ENCODE peak calls at places on chromosome 17, in seven cellular contexts. T, S, X, U, N, L and Q are unnamed samples.

GRCh38 chr17:30234954-30235353 is 543 bp downstream of the SLC6A4 start:
- DNase-seq in T (no peak), S (no peak), X (no peak), U (peak; percentile 32), N (peak; percentile 19), L (no peak), Q (no peak)

GRCh38 chr17:60093694-60094093 is 15.0 kb upstream of the HEATR6 start:
- DNase-seq in T (no peak), S (no peak), X (no peak), U (no peak), N (no peak), L (no peak), Q (no peak)

GRCh38 chr17:422196-422930 is 69.8 kb upstream of the RPH3AL start:
- DNase-seq in T (no peak), S (peak; percentile 31), X (no peak), U (no peak), N (no peak), L (no peak), Q (no peak)

GRCh38 chr17:81419333-81419885 is 24.2 kb downstream of the BAHCC1 start:
- DNase-seq in T (peak; percentile 94), S (peak; percentile 95), X (peak; percentile 54), U (no peak), N (no peak), L (peak; percentile 95), Q (peak; percentile 79)

GRCh38 chr17:6092923-6093468 is 22.8 kb downstream of the WSCD1 start:
- DNase-seq in T (no peak), S (no peak), X (no peak), U (no peak), N (no peak), L (no peak), Q (peak; percentile 24)

GRCh38 chr17:68320311-68320865 is 29.1 kb downstream of the ARSG start:
- DNase-seq in T (no peak), S (no peak), X (no peak), U (peak; percentile 51), N (no peak), L (no peak), Q (no peak)

GRCh38 chr17:78524870-78525510 is 52.2 kb downstream of the DNAH17 start:
- DNase-seq in T (no peak), S (no peak), X (no peak), U (no peak), N (no peak), L (no peak), Q (no peak)

GRCh38 chr17:17849147-17849820 is 12.5 kb upstream of the SREBF1 start:
- DNase-seq in T (peak; percentile 54), S (peak; percentile 77), X (no peak), U (no peak), N (peak; percentile 55), L (peak; percentile 65), Q (peak; percentile 67)

GRCh38 chr17:10871914-10872313 is 34.0 kb upstream of the PIRT start:
- DNase-seq in T (no peak), S (no peak), X (no peak), U (no peak), N (no peak), L (no peak), Q (no peak)

GRCh38 chr17:6683730-6684459 is 29.3 kb downstream of the SLC13A5 start:
- DNase-seq in T (no peak), S (no peak), X (no peak), U (no peak), N (no peak), L (no peak), Q (no peak)

GRCh38 chr17:32976131-32976530 is 15.5 kb upstream of the SPACA3 start:
- DNase-seq in T (no peak), S (no peak), X (no peak), U (no peak), N (no peak), L (no peak), Q (no peak)

GRCh38 chr17:66348605-66349165 is 46.3 kb downstream of the PRKCA start:
- DNase-seq in T (peak; percentile 56), S (no peak), X (no peak), U (no peak), N (no peak), L (peak; percentile 35), Q (no peak)

GRCh38 chr17:69947027-69947759 is 127.8 kb upstream of the KCNJ16 start:
- DNase-seq in T (no peak), S (no peak), X (no peak), U (no peak), N (no peak), L (no peak), Q (no peak)

GRCh38 chr17:77480509-77481215 is 339.9 kb downstream of the SEC14L1 start:
- DNase-seq in T (no peak), S (peak; percentile 53), X (no peak), U (no peak), N (no peak), L (no peak), Q (no peak)

GRCh38 chr17:49694847-49695697 is 12.7 kb downstream of the SLC35B1 start:
- DNase-seq in T (peak; percentile 63), S (no peak), X (no peak), U (peak; percentile 62), N (no peak), L (peak; percentile 54), Q (no peak)

GRCh38 chr17:69473801-69474170 is 59.3 kb downstream of the MAP2K6 start:
- DNase-seq in T (no peak), S (no peak), X (no peak), U (no peak), N (no peak), L (no peak), Q (no peak)

GRCh38 chr17:80220709-80221215 is 535 bp downstream of the SLC26A11 start:
- DNase-seq in T (peak; percentile 36), S (no peak), X (no peak), U (no peak), N (no peak), L (no peak), Q (no peak)

GRCh38 chr17:80409626-80410025 is 5.3 kb upstream of the ENDOV start:
- DNase-seq in T (no peak), S (no peak), X (no peak), U (no peak), N (no peak), L (no peak), Q (no peak)

GRCh38 chr17:71628306-71628705 is 492.5 kb upstream of the SOX9 start:
- DNase-seq in T (no peak), S (no peak), X (no peak), U (no peak), N (no peak), L (no peak), Q (no peak)

GRCh38 chr17:83101805-83102480 is 22.5 kb downstream of the METRNL start:
- DNase-seq in T (no peak), S (no peak), X (no peak), U (no peak), N (no peak), L (no peak), Q (no peak)

GRCh38 chr17:57388326-57388725 is 132.0 kb downstream of the MSI2 start:
- DNase-seq in T (no peak), S (no peak), X (no peak), U (no peak), N (no peak), L (no peak), Q (no peak)

DNA sequence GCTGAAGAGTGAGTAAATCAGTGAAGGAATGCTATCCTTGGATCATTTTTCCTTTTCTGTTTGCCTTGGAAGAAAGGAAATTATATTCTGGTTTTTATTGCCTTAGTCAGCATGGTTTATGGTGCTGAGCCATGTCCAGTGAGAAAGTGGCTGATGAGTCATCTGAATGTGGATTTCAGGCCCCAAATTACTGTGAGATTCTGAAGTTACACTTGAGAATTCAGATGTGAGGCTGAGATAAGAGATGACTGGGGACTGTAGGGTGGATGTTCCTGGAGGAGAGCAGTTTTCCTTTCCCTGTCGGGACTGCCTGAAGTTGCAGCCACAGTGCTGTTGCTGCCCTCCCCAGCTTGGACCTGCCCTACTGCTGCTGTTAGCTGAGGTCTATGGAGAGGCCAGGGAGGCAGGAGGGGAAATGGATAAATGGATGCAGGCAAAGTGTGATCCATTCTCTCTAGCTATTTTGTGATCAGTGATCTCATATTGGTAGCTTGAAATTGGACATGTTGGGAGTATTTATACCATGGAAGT is 4.2 kb upstream of the MAP3K14 start:
- DNase-seq in T (no peak), S (no peak), X (no peak), U (no peak), N (no peak), L (no peak), Q (no peak)
- TF ChIP-seq CTCF in T (peak; percentile 17), S (no peak), X (no peak), U (no peak), N (no peak), L (no peak), Q (no peak)

GRCh38 chr17:64155751-64156544 is 26.0 kb upstream of the ERN1 start:
- DNase-seq in T (peak; percentile 55), S (peak; percentile 72), X (no peak), U (no peak), N (no peak), L (peak; percentile 85), Q (peak; percentile 72)

GRCh38 chr17:64156670-64157069 is 26.7 kb upstream of the ERN1 start:
- DNase-seq in T (no peak), S (no peak), X (no peak), U (no peak), N (no peak), L (no peak), Q (no peak)

GRCh38 chr17:64154321-64155089 is 24.6 kb upstream of the ERN1 start:
- DNase-seq in T (no peak), S (no peak), X (no peak), U (no peak), N (no peak), L (no peak), Q (no peak)

GRCh38 chr17:64153565-64153964 is 23.6 kb upstream of the ERN1 start:
- DNase-seq in T (no peak), S (no peak), X (no peak), U (no peak), N (no peak), L (no peak), Q (no peak)

GRCh38 chr17:64155090-64155630 is 25.2 kb upstream of the ERN1 start:
- DNase-seq in T (no peak), S (no peak), X (no peak), U (no peak), N (no peak), L (no peak), Q (no peak)
- H3K4me1 ChIP-seq in T (peaks cover 7% of the 10 kb centered on the region), S (peaks cover 34% of the 10 kb centered on the region), X (no peaks in the 10 kb centered on the region), U (peaks cover 3% of the 10 kb centered on the region), N (no peaks in the 10 kb centered on the region), L (peaks cover 64% of the 10 kb centered on the region), Q (peaks cover 10% of the 10 kb centered on the region)

GRCh38 chr17:29180788-29181160 is 576 bp upstream of the MYO18A start:
- DNase-seq in T (no peak), S (no peak), X (no peak), U (no peak), N (no peak), L (no peak), Q (no peak)
- H3K27ac ChIP-seq in T (peak overlapping the region; percentile 88), S (peak overlapping the region; percentile 68), X (peak overlapping the region; percentile 79), U (no peak overlapping the region), N (no peak overlapping the region), L (peak overlapping the region; percentile 89), Q (peak overlapping the region; percentile 88)

DNA sequence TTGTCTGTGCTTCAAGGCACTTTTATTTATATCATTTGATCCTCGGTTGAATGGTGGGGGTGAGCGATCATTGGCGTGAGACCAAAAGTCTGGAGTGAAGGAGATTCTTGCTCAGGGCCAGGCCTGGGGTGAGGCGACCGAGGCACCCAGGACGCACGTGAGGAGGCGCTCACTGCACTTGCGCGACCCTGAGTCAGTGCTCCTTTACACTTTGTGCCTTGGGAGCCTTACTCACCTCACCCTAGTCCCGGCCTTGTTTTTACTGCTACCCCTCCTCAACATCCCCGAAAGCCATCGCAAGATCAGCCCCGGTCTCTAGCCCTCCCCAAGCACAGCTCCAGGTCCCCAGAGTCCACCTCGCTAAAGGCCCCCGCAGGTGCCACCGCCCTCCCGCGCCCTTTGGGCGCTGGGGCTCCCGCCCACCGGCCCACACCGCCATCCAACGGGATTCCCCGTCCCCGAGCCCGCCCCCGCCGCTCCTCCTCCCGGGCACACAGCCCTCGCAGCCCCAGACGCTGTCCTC is 496 bp downstream of the EZH1 start:
- DNase-seq in T (no peak), S (peak; percentile 91), X (no peak), U (no peak), N (peak; percentile 16), L (peak; percentile 83), Q (peak; percentile 81)
- TF ChIP-seq CTCF in T (no peak), S (no peak), X (no peak), U (no peak), N (peak; percentile 20), L (no peak), Q (no peak)